ENCODE peak calls at places on chromosomes 1 and 21, in six cellular contexts. Q is KBM-7, W is T-helper 17 cell, V is cardiac muscle cell, Y is BE2C, M is PC-3. G is an unnamed sample.
A peak's percentile ranks its signal among the peaks of the same experiment; 100 is the strongest.

GRCh38 chr1:41641483-41641829 is 157.0 kb upstream of the EDN2 start:
- DNase-seq in Q (no peak), M (no peak), Y (no peak), W (no peak), V (no peak), G (no peak)

GRCh38 chr1:175192630-175193338 is at the start of gene KIAA0040:
- DNase-seq in Y (peak; percentile 41), Q (peak; percentile 83), V (peak; percentile 38), M (peak; percentile 77), W (peak; percentile 59), G (no peak)

GRCh38 chr21:38869946-38870345 is 64.2 kb downstream of the ETS2 start:
- DNase-seq in V (peak; percentile 8), Q (no peak), M (no peak), W (no peak), Y (no peak), G (no peak)

GRCh38 chr1:155286544-155286943 is 9.3 kb downstream of the HCN3 start:
- DNase-seq in Q (no peak), V (no peak), W (no peak), Y (no peak), M (no peak), G (no peak)

GRCh38 chr21:41630917-41631316 is 123.0 kb upstream of the TMPRSS2 start:
- DNase-seq in V (no peak), Q (no peak), W (no peak), M (no peak), Y (no peak), G (no peak)

GRCh38 chr1:44660176-44660575 is 14.1 kb downstream of the TMEM53 start:
- DNase-seq in V (peak; percentile 50), Q (no peak), Y (peak; percentile 80), M (no peak), W (no peak), G (no peak)

GRCh38 chr21:45293726-45294401 is 6.2 kb upstream of the POFUT2 start:
- DNase-seq in M (no peak), Q (no peak), V (no peak), W (no peak), Y (no peak), G (no peak)

GRCh38 chr1:15975358-15975804 is 520 bp downstream of the ZBTB17 start:
- DNase-seq in Y (peak; percentile 65), M (peak; percentile 33), W (peak; percentile 67), V (peak; percentile 57), Q (peak; percentile 64), G (peak; percentile 33)

GRCh38 chr21:16071761-16072160 is 342.0 kb downstream of the USP25 start:
- DNase-seq in Y (no peak), Q (no peak), W (no peak), V (no peak), M (no peak), G (no peak)

GRCh38 chr1:177948336-177948972 is 21.4 kb downstream of the SEC16B start:
- DNase-seq in Y (peak; percentile 27), Q (peak; percentile 86), W (no peak), V (peak; percentile 83), M (peak; percentile 70), G (peak; percentile 46)

GRCh38 chr1:29998686-29999085 is 724.7 kb downstream of the MATN1 start:
- DNase-seq in M (no peak), W (no peak), V (no peak), Y (no peak), Q (no peak), G (no peak)

GRCh38 chr21:45963225-45963555 is 18.4 kb upstream of the COL6A1 start:
- DNase-seq in Q (no peak), V (peak; percentile 29), W (no peak), Y (no peak), M (no peak), G (no peak)